ENCODE peak calls at places on chromosomes 16 and 17, in ten cellular contexts. R is HCT116; E is heart right ventricle; U is left ventricle myocardium inferior; J is A549; V is Peyer's patch; Y is CD4-positive, alpha-beta memory T cell; F is tibial artery; W is heart left ventricle; O is OCI-LY7. B is an unnamed sample. For H3K4me1, the result is how much of the 10 kb centered on the place peaks cover.

GRCh38 chr17:4502466-4503154 is 3.9 kb downstream of the SPNS2 start:
- DNase-seq in R (no peak), E (no peak), U (no peak), J (no peak), V (no peak), Y (no peak), F (no peak), W (no peak), O (no peak), B (no peak)

GRCh38 chr16:81746566-81746965 is 32.5 kb upstream of the PLCG2 start:
- DNase-seq in R (no peak), E (no peak), U (no peak), J (no peak), V (no peak), Y (no peak), F (no peak), W (no peak), O (no peak), B (no peak)

GRCh38 chr17:65629234-65629690 is 67.8 kb upstream of the AXIN2 start:
- DNase-seq in R (no peak), E (no peak), U (no peak), J (no peak), V (no peak), Y (no peak), F (no peak), W (no peak), O (no peak), B (no peak)

GRCh38 chr16:53754938-53755910 is 51.3 kb downstream of the FTO start:
- DNase-seq in R (no peak), E (no peak), U (no peak), J (no peak), V (peak), Y (no peak), F (no peak), W (no peak), O (no peak), B (peak)

GRCh38 chr16:24093049-24093448 is 163.1 kb upstream of the CACNG3 start:
- DNase-seq in R (no peak), E (no peak), U (no peak), J (no peak), V (no peak), Y (no peak), F (no peak), W (no peak), O (no peak), B (no peak)

GRCh38 chr16:73560497-73560896 is 512.6 kb upstream of the ZFHX3 start:
- DNase-seq in R (no peak), E (no peak), U (no peak), J (no peak), V (no peak), Y (no peak), F (no peak), W (no peak), O (no peak), B (no peak)

GRCh38 chr17:4950075-4950756 is 703 bp upstream of the ENO3 start:
- DNase-seq in R (no peak), E (peak), U (peak), J (peak), V (peak), Y (peak), F (no peak), W (peak), O (peak), B (peak)

GRCh38 chr16:49415083-49415482 is 41.5 kb downstream of the C16orf78 start:
- DNase-seq in R (no peak), E (no peak), U (no peak), J (no peak), V (no peak), Y (no peak), F (no peak), W (no peak), O (no peak), B (no peak)

GRCh38 chr16:56907401-56907800 is 24.5 kb upstream of the HERPUD1 start:
- DNase-seq in R (no peak), E (no peak), U (no peak), J (no peak), V (no peak), Y (no peak), F (no peak), W (no peak), O (no peak), B (no peak)

GRCh38 chr17:30112794-30113193 is 3.8 kb upstream of the NSRP1 start:
- DNase-seq in R (no peak), E (no peak), U (no peak), J (no peak), V (no peak), Y (no peak), F (no peak), W (no peak), O (no peak), B (no peak)

GRCh38 chr17:57037401-57037800 is 47.6 kb upstream of the AKAP1 start:
- DNase-seq in R (no peak), E (no peak), U (no peak), J (no peak), V (no peak), Y (no peak), F (no peak), W (no peak), O (no peak), B (no peak)
- H3K4me1 ChIP-seq in R (under half), E (under half), U (under half), J (under half), V (under half), Y (under half), F (under half), W (under half), O (under half), B (half or more)

GRCh38 chr17:38881600-38882191 is 11.8 kb downstream of the LASP1 start:
- DNase-seq in R (no peak), E (peak), U (peak), J (no peak), V (no peak), Y (no peak), F (peak), W (peak), O (peak), B (no peak)

GRCh38 chr17:38883592-38884526 is 14.0 kb downstream of the LASP1 start:
- DNase-seq in R (no peak), E (no peak), U (no peak), J (no peak), V (no peak), Y (peak), F (no peak), W (peak), O (no peak), B (no peak)

GRCh38 chr17:38875477-38876080 is 5.7 kb downstream of the LASP1 start:
- DNase-seq in R (no peak), E (no peak), U (no peak), J (no peak), V (no peak), Y (no peak), F (no peak), W (no peak), O (no peak), B (no peak)

GRCh38 chr17:38877130-38877851 is 7.4 kb downstream of the LASP1 start:
- DNase-seq in R (no peak), E (no peak), U (no peak), J (no peak), V (no peak), Y (peak), F (no peak), W (no peak), O (peak), B (no peak)

DNA sequence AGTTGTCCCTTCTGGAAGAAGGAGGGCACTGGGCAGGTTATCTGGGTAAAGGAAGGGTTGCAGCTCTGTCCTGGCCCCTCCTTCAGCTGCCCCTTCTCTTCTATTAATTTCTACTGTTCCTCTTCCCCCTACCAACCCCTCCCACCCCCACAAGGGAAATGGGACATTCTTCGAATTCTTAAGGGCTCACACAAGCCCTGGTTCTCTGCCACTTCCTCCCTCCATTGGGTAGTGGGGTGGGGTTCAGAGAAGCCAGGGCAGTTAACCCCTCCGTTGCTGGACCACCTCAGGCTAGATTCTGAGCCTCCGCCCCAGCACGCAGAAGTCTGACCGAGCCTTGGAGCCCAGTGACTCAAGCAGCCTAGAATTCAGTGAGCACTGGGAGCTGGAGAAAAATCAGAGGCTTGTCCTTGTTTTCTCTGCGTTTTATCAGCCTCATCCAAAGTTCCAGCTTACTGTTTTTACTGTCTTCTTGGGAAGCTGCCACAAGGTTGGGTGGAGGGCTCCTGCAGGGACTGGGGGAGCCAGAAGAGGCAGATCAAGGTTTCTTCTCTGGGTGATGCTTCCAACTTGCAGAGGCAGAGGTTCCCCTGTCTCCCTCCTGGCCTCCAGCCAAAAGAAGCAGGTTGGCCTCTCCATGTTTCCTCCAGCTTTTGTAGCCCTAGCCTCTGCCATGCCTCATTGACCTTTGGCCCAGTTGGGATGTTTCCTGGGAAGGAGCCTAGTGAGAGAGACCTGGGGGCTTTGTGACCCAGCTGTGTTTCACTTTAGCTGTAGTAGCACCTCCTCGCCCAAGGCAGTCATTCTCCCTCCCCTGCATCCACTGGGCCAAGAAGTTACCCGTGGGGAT is 10.2 kb downstream of the LASP1 start:
- DNase-seq in R (no peak), E (peak), U (no peak), J (peak), V (no peak), Y (no peak), F (no peak), W (peak), O (peak), B (peak)
- H3K4me1 ChIP-seq in R (half or more), E (half or more), U (half or more), J (half or more), V (half or more), Y (half or more), F (half or more), W (half or more), O (half or more), B (half or more)

GRCh38 chr17:48542956-48543853 is 1.7 kb downstream of the HOXB2 start:
- DNase-seq in R (no peak), E (peak), U (peak), J (peak), V (peak), Y (peak), F (no peak), W (peak), O (no peak), B (no peak)
- H3K4me1 ChIP-seq in R (under half), E (under half), U (under half), J (under half), V (under half), Y (under half), F (under half), W (under half), O (under half), B (under half)

GRCh38 chr17:6374761-6375312 is 60.1 kb downstream of the AIPL1 start:
- DNase-seq in R (peak), E (no peak), U (no peak), J (peak), V (no peak), Y (no peak), F (no peak), W (no peak), O (no peak), B (peak)

GRCh38 chr17:6376901-6377300 is 58.0 kb downstream of the AIPL1 start:
- DNase-seq in R (no peak), E (no peak), U (no peak), J (no peak), V (no peak), Y (no peak), F (no peak), W (no peak), O (no peak), B (no peak)

GRCh38 chr17:6377906-6378305 is 57.0 kb downstream of the AIPL1 start:
- DNase-seq in R (no peak), E (no peak), U (no peak), J (no peak), V (no peak), Y (no peak), F (no peak), W (no peak), O (no peak), B (no peak)

DNA sequence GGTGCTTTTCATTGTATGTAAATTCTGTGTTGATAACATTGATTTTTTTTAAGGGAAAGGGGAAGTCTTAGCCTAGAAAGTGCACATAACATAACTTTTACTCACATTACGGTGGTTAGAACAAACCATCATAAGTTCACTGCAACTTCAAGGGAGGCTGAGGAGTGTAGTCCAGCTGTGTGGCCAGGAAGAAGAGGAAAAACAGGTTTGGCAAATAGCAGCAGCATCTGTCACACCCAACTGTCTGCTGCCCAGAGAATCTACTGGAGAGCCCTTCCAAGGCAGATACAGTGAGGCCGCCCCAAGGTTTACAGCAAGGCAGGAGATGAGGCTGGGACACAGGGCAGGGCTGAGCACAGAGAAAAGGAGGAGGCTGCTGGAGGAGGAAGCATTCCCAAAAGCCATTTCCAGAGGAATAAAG is 60.6 kb downstream of the AIPL1 start:
- DNase-seq in R (peak), E (no peak), U (no peak), J (no peak), V (no peak), Y (no peak), F (no peak), W (no peak), O (no peak), B (no peak)
- H3K4me1 ChIP-seq in R (under half), E (under half), U (under half), J (under half), V (under half), Y (under half), F (under half), W (under half), O (under half), B (under half)

DNA sequence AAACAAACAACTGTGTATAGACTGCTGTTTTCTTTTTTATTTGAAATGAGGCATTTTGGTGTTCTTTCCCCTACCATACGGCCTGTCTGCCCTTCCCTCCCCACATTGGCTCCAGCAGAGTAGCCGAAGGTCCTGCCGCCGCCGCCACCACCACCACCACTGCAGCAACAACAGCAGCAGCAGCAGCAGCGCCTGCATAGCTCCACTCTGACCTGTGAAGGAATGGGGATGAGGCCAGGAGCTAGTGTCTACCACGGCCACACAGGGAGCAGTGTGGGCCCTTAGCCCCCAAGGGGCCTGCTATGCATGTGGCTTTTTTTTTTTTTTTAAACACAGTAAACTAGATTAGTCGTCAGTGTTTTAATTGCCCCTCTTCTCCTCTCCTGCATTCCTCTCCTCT is 5.6 kb upstream of the CDK5R1 start:
- DNase-seq in R (no peak), E (no peak), U (no peak), J (no peak), V (peak), Y (no peak), F (no peak), W (no peak), O (no peak), B (no peak)
- H3K4me1 ChIP-seq in R (under half), E (under half), U (under half), J (under half), V (under half), Y (under half), F (under half), W (under half), O (under half), B (under half)

DNA sequence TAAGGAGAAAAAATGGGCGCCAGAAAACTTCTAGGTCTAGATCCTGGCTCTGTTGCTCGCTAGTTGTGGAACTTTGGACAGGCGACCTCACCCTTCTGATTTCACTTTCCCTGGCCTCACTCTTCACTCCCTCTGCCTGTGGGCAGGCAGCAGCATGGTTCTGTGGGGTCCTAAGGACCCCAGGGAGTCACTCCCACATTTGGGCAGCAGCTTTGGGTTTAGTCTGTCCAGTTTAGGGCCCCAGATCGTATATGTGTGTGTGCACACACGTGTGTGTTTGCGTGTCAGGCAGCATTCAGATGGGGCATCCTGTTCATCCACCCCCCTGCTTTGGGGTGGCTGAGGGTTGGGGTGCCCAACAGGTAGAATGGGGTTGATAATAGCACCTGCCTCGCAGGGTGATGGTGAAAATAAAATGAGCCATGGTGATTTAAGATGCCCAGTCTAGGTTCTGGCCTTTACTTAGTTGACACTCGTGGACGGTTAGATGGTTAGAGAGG is 102.2 kb downstream of the RAB11FIP4 start:
- DNase-seq in R (no peak), E (no peak), U (no peak), J (no peak), V (no peak), Y (no peak), F (no peak), W (no peak), O (no peak), B (no peak)
- H3K4me1 ChIP-seq in R (half or more), E (under half), U (half or more), J (under half), V (half or more), Y (half or more), F (under half), W (under half), O (half or more), B (half or more)

DNA sequence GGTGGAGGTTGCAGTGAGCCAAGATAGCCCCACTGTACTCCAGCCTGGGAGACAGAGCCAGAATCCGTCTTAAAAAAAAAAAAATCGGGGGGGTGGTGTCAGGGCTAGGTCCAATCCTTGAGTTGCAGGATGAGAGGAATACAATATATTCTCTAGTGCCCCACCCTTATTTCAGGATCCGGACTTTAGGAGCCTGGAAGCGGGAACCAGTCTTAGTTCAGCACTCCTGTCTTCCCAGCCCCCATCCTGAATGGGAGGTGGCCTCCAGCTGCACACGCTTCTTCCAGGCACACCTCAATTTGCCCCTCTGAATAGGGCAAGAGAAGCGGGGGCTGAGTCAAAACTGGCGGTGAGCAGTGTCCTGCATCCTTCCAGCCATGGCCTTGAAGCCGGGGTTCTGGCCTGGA is 1.6 kb downstream of the FHOD1 start:
- DNase-seq in R (no peak), E (no peak), U (no peak), J (no peak), V (no peak), Y (no peak), F (no peak), W (no peak), O (no peak), B (no peak)
- H3K4me1 ChIP-seq in R (half or more), E (half or more), U (half or more), J (half or more), V (half or more), Y (half or more), F (half or more), W (half or more), O (half or more), B (half or more)

DNA sequence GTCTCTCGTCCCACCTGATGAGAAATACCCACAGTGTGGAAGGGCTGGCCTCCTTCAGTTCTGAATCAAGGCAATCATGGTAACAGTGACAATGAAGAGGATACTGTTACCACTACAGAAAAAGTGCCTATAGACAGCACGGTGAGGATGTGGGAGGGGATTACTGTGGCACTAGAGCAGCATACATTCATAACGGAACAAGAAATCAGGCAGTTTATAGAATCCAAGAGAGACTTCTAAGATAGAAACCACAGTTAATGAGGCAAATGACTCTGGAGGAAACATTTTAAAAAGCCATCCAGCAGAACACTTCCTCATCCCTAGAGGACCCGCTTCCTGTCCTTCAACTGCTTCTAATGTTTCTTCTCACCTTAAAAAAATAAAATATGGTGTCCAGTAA is 2.7 kb downstream of the RUSF1 start:
- DNase-seq in R (no peak), E (no peak), U (no peak), J (no peak), V (no peak), Y (no peak), F (no peak), W (no peak), O (peak), B (no peak)
- H3K4me1 ChIP-seq in R (under half), E (half or more), U (half or more), J (under half), V (under half), Y (under half), F (under half), W (under half), O (under half), B (under half)